ENCODE peak calls at places on chromosomes 12 and 14, in four cellular contexts. T is upper lobe of left lung, J is breast epithelium, N is K562. C is an unnamed sample.

GRCh38 chr12:91954326-91954725 is 191.3 kb downstream of the BTG1 start:
- DNase-seq in T (no peak), J (no peak), N (no peak), C (peak)

GRCh38 chr12:46024099-46024498 is 33.7 kb upstream of the SCAF11 start:
- DNase-seq in T (no peak), J (no peak), N (no peak), C (no peak)

GRCh38 chr12:109604132-109604585 is 30.6 kb downstream of the MVK start:
- DNase-seq in T (no peak), J (no peak), N (no peak), C (no peak)

GRCh38 chr12:106409898-106410297 is 52.4 kb downstream of the POLR3B start:
- DNase-seq in T (no peak), J (no peak), N (no peak), C (no peak)

GRCh38 chr12:130440411-130441080 is 102.9 kb downstream of the PIWIL1 start:
- DNase-seq in T (no peak), J (no peak), N (no peak), C (no peak)

GRCh38 chr12:51393676-51394545 is 2.7 kb upstream of the GALNT6 start:
- DNase-seq in T (peak), J (no peak), N (peak), C (no peak)

GRCh38 chr12:17077594-17077993 is 471.6 kb upstream of the LMO3 start:
- DNase-seq in T (no peak), J (no peak), N (no peak), C (no peak)

GRCh38 chr12:75120202-75120774 is 89.4 kb downstream of the KCNC2 start:
- DNase-seq in T (no peak), J (no peak), N (no peak), C (no peak)

GRCh38 chr12:108129017-108129812 is at the start of gene WSCD2:
- DNase-seq in T (no peak), J (no peak), N (peak), C (peak)

GRCh38 chr12:64998327-64999156 is 122.6 kb downstream of the WIF1 start:
- DNase-seq in T (no peak), J (peak), N (no peak), C (no peak)

GRCh38 chr12:91256471-91256870 is 73.9 kb upstream of the DCN start:
- DNase-seq in T (no peak), J (no peak), N (no peak), C (no peak)

GRCh38 chr12:27814851-27815591 is 35.0 kb upstream of the MANSC4 start:
- DNase-seq in T (no peak), J (no peak), N (no peak), C (no peak)

GRCh38 chr14:101464984-101465794 is 96.1 kb upstream of the DIO3 start:
- DNase-seq in T (no peak), J (no peak), N (no peak), C (no peak)

GRCh38 chr12:12553208-12553785 is 9.4 kb downstream of the DUSP16 start:
- DNase-seq in T (no peak), J (no peak), N (no peak), C (no peak)

GRCh38 chr12:27316947-27317346 is 15.7 kb upstream of the BMAL2 start:
- DNase-seq in T (no peak), J (no peak), N (no peak), C (no peak)

GRCh38 chr14:76050797-76051392 is 65.3 kb downstream of the IFT43 start:
- DNase-seq in T (no peak), J (no peak), N (peak), C (peak)

GRCh38 chr14:101591121-101591520 is 29.8 kb downstream of the DIO3 start:
- DNase-seq in T (no peak), J (no peak), N (no peak), C (no peak)

GRCh38 chr12:89707623-89707991 is 1.0 kb downstream of the ATP2B1 start:
- DNase-seq in T (peak), J (no peak), N (peak), C (peak)

GRCh38 chr14:73888971-73889370 is 2.3 kb downstream of the ZNF410 start:
- DNase-seq in T (no peak), J (no peak), N (no peak), C (no peak)

GRCh38 chr14:94388027-94388895 is at the start of gene SERPINA1:
- DNase-seq in T (peak), J (peak), N (no peak), C (no peak)

GRCh38 chr14:102696332-102696731 is 80.9 kb upstream of the TRAF3 start:
- DNase-seq in T (no peak), J (no peak), N (no peak), C (no peak)

GRCh38 chr12:81136519-81136918 is 58.6 kb downstream of the ACSS3 start:
- DNase-seq in T (no peak), J (no peak), N (no peak), C (no peak)

GRCh38 chr14:91372680-91373495 is 44.7 kb downstream of the CCDC88C start:
- DNase-seq in T (no peak), J (no peak), N (no peak), C (no peak)

GRCh38 chr14:97350415-97350814 is 553.2 kb downstream of the VRK1 start:
- DNase-seq in T (no peak), J (no peak), N (no peak), C (no peak)

GRCh38 chr12:29223936-29224921 is 75.2 kb downstream of the FAR2 start:
- DNase-seq in T (no peak), J (no peak), N (no peak), C (no peak)

GRCh38 chr14:98018626-98019025 is 1221.4 kb downstream of the VRK1 start:
- DNase-seq in T (no peak), J (no peak), N (no peak), C (no peak)

GRCh38 chr12:3117144-3117581 is 40.0 kb downstream of the TSPAN9 start:
- DNase-seq in T (no peak), J (no peak), N (no peak), C (no peak)

GRCh38 chr14:100882991-100883788 is 20.3 kb downstream of the RTL1 start:
- DNase-seq in T (no peak), J (no peak), N (no peak), C (no peak)

GRCh38 chr12:57783466-57783801 is 847 bp downstream of the TSFM start:
- DNase-seq in T (no peak), J (no peak), N (no peak), C (no peak)

GRCh38 chr12:97940629-97941028 is 478.0 kb downstream of the RMST start:
- DNase-seq in T (no peak), J (no peak), N (no peak), C (no peak)

DNA sequence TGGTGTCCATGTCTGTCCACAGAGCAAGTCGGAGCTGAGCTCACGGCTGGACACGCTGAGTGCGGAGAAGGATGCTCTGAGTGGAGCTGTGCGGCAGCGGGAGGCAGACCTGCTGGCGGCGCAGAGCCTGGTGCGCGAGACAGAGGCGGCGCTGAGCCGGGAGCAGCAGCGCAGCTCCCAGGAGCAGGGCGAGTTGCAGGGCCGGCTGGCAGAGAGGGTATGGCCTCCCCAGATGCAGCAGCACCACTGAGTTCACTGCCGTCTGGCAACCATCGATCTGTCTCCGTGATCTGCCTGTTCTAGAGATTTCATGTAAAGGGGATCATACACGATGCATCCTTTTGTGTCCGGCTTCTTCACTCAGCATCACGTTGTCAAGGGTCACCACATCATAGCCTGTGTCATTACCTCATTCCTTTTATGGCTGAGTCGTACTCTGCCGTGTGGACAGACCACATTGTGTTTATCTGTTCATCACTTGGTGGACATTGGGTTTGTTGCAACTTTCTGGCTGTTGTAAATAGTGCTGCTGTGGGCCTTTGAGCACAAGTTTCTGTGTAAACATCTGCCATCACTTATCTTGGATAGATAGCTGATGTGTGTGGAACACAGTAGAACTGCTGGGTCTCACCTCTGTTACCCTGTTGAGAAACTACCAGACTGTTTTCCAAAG is 21.9 kb downstream of the HIP1R start:
- DNase-seq in T (no peak), J (no peak), N (no peak), C (no peak)
- TF ChIP-seq POLR2AphosphoS5 in T (no peak), J (no peak), N (no peak), C (no peak)

GRCh38 chr12:52561880-52562449 is 9.0 kb upstream of the KRT71 start:
- DNase-seq in T (peak), J (no peak), N (peak), C (no peak)
- TF ChIP-seq CTCF in T (no peak), J (peak), N (peak), C (peak)

GRCh38 chr12:66275040-66275439 is 27.3 kb upstream of the HELB start:
- DNase-seq in T (no peak), J (no peak), N (no peak), C (no peak)

GRCh38 chr12:66269757-66270383 is 32.4 kb upstream of the HELB start:
- DNase-seq in T (no peak), J (no peak), N (no peak), C (no peak)

GRCh38 chr12:66272650-66273049 is 29.6 kb upstream of the HELB start:
- DNase-seq in T (no peak), J (no peak), N (no peak), C (no peak)

GRCh38 chr12:66270613-66271012 is 31.7 kb upstream of the HELB start:
- DNase-seq in T (no peak), J (no peak), N (no peak), C (no peak)

GRCh38 chr12:66273147-66273546 is 29.1 kb upstream of the HELB start:
- DNase-seq in T (no peak), J (no peak), N (no peak), C (no peak)
- TF ChIP-seq POLR2A in T (no peak), J (no peak), N (no peak), C (no peak)

DNA sequence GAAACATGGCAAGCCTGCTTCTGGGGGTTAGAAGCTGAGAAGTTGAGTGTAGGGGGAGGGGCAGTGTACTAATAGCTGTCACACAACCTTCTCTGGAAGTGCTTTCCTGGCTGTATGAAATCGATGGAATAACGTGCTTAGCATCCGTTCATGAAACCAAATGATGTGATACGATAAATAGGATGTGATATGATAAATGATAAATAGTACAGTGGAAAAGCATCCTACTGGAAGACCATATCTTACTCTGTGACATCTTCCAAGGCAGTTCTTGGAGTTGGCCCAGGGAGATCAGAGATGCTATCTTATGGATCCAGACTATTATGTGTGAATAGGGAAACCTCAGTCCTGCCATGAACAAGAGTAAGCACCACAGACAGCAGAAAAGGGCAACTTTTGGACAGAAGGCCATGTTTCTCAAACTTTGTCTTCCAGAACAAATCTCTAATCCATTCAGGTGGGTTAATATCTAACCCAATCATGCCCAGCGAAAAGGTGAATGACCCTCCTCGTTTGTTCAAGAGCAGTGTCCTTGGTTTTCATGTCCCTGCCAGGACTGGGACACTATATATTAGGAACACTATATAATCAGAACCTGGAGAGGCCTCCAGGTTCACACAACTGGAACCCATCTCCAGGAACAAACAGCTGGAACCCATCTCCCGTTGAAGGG is at the start of gene ANG:
- DNase-seq in T (no peak), J (no peak), N (no peak), C (no peak)
- TF ChIP-seq POLR2AphosphoS5 in T (no peak), J (no peak), N (no peak), C (no peak)

GRCh38 chr12:53255993-53256392 is 12.1 kb upstream of the ESPL1 start:
- DNase-seq in T (no peak), J (no peak), N (no peak), C (no peak)
- TF ChIP-seq CTCF in T (no peak), J (no peak), N (no peak), C (no peak)

GRCh38 chr12:34339922-34340321 is 317.6 kb downstream of the ALG10 start:
- DNase-seq in T (no peak), J (no peak), N (no peak), C (no peak)
- TF ChIP-seq POLR2A in T (no peak), J (no peak), N (no peak), C (no peak)

GRCh38 chr14:104923596-104924420 is 871 bp upstream of the PLD4 start:
- DNase-seq in T (no peak), J (no peak), N (no peak), C (no peak)

GRCh38 chr14:104925214-104925899 is 678 bp downstream of the PLD4 start:
- DNase-seq in T (no peak), J (no peak), N (no peak), C (no peak)

GRCh38 chr14:104926619-104927431 is 2.1 kb downstream of the PLD4 start:
- DNase-seq in T (no peak), J (no peak), N (no peak), C (no peak)

GRCh38 chr14:104925941-104926609 is 1.4 kb downstream of the PLD4 start:
- DNase-seq in T (no peak), J (no peak), N (no peak), C (no peak)

GRCh38 chr14:104924421-104925213 is at the start of gene PLD4:
- DNase-seq in T (no peak), J (no peak), N (no peak), C (no peak)
- TF ChIP-seq POLR2AphosphoS5 in T (no peak), J (no peak), N (no peak), C (no peak)

DNA sequence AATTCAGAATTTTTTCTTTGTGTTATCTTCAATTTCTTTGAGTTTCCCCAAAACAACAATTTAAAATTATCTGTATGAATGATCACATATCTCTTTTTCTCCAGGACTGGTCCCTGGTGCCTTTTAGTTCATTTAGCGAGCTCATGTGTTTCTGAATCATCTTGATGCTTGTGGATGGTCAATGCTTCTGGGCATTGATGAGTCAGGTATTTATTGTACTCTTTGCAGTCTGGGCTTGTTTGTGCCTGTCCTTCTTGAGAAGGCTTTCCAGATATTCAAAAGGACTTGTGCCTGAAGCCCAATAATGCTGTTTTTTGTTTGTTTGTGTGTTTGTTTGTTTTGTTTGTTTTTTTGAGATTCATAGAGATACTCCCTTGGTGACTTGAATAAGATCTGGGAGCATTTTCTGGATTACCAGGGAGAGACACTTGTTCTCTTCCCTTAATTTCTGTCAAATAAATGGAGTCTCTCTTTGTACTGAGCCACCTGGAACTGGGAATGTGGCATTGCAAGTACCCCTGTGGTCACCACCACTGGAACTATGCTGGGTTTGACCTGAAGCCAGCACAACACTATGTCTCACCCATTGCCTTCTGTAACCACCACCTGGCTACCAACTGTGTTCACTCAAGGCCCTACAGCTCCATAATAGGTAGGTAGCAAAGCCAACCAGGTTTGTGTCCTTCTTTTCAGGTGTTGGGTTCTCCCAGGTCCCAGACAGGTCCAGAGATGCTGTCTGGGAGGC is 56.3 kb downstream of the SLC6A15 start:
- DNase-seq in T (no peak), J (no peak), N (no peak), C (no peak)
- TF ChIP-seq CTCF in T (no peak), J (no peak), N (no peak), C (no peak)

DNA sequence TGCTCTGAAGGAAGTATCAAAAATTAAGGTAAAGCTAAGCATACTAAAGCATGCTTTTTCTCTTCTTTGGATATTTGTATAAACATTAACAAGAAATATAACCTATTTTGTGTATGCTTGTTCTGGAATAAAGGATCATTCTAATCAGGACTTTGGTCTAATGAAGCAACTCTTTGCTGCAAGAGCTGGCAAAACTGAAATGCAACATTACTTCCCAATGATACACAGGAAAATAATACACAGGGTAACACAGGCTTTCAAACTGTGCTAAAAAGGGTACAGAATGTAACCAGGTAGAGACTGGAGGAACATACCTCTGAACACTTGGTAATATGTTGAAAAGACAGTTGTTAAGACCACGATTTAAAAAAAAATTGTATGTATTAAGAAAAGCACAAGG is 222.5 kb upstream of the DIO2 start:
- DNase-seq in T (no peak), J (no peak), N (no peak), C (no peak)
- TF ChIP-seq POLR2A in T (no peak), J (no peak), N (no peak), C (no peak)

C was measured in prostate gland.